ENCODE peak calls at places on chromosomes 3 and 15, in seven cellular contexts. One of them, this sample, is unnamed. For H3K79me2, the result is how much of the 10 kb centered on the place peaks cover.

GRCh38 chr15:92025717-92026270 is 172.3 kb downstream of the SLCO3A1 start:
- DNase-seq in neural progenitor cell: no peak
- DNase-seq in keratinocyte: no peak
- DNase-seq in OCI-LY7: no peak
- DNase-seq in PC-3: no peak
- DNase-seq in HepG2: no peak
- DNase-seq in MM.1S: no peak
- DNase-seq in this sample: peak

GRCh38 chr15:82805994-82806406 is at the start of gene FSD2:
- DNase-seq in neural progenitor cell: no peak
- DNase-seq in keratinocyte: no peak
- DNase-seq in OCI-LY7: peak
- DNase-seq in PC-3: no peak
- DNase-seq in HepG2: no peak
- DNase-seq in MM.1S: peak
- DNase-seq in this sample: no peak

GRCh38 chr15:57735891-57736290 is 29.4 kb downstream of the POLR2M start:
- DNase-seq in neural progenitor cell: no peak
- DNase-seq in keratinocyte: no peak
- DNase-seq in OCI-LY7: no peak
- DNase-seq in PC-3: no peak
- DNase-seq in HepG2: no peak
- DNase-seq in MM.1S: no peak
- DNase-seq in this sample: no peak

GRCh38 chr3:157317895-157318294 is 118.8 kb upstream of the PTX3 start:
- DNase-seq in neural progenitor cell: no peak
- DNase-seq in keratinocyte: no peak
- DNase-seq in OCI-LY7: no peak
- DNase-seq in PC-3: peak
- DNase-seq in HepG2: no peak
- DNase-seq in MM.1S: no peak
- DNase-seq in this sample: no peak

GRCh38 chr3:189508784-189509489 is 122.3 kb upstream of the TP63 start:
- DNase-seq in neural progenitor cell: no peak
- DNase-seq in keratinocyte: no peak
- DNase-seq in OCI-LY7: no peak
- DNase-seq in PC-3: no peak
- DNase-seq in HepG2: no peak
- DNase-seq in MM.1S: no peak
- DNase-seq in this sample: no peak

GRCh38 chr15:73560501-73561117 is 72.6 kb downstream of the NPTN start:
- DNase-seq in neural progenitor cell: peak
- DNase-seq in keratinocyte: no peak
- DNase-seq in OCI-LY7: peak
- DNase-seq in PC-3: peak
- DNase-seq in HepG2: peak
- DNase-seq in MM.1S: peak
- DNase-seq in this sample: peak

GRCh38 chr15:41838400-41838897 is at the start of gene PLA2G4B:
- DNase-seq in neural progenitor cell: no peak
- DNase-seq in keratinocyte: no peak
- DNase-seq in OCI-LY7: no peak
- DNase-seq in PC-3: peak
- DNase-seq in HepG2: no peak
- DNase-seq in MM.1S: no peak
- DNase-seq in this sample: no peak

GRCh38 chr3:177460100-177460499 is 262.8 kb upstream of the TBL1XR1 start:
- DNase-seq in neural progenitor cell: peak
- DNase-seq in keratinocyte: no peak
- DNase-seq in OCI-LY7: no peak
- DNase-seq in PC-3: no peak
- DNase-seq in HepG2: no peak
- DNase-seq in MM.1S: no peak
- DNase-seq in this sample: no peak

GRCh38 chr3:13376091-13376490 is 44.0 kb downstream of the NUP210 start:
- DNase-seq in neural progenitor cell: no peak
- DNase-seq in keratinocyte: no peak
- DNase-seq in OCI-LY7: no peak
- DNase-seq in PC-3: no peak
- DNase-seq in HepG2: no peak
- DNase-seq in MM.1S: no peak
- DNase-seq in this sample: no peak

GRCh38 chr3:144968951-144969350 is 997.3 kb downstream of the DIPK2A start:
- DNase-seq in neural progenitor cell: no peak
- DNase-seq in keratinocyte: no peak
- DNase-seq in OCI-LY7: no peak
- DNase-seq in PC-3: no peak
- DNase-seq in HepG2: no peak
- DNase-seq in MM.1S: no peak
- DNase-seq in this sample: no peak

GRCh38 chr15:57306305-57306943 is 69.9 kb upstream of the CGNL1 start:
- DNase-seq in neural progenitor cell: peak
- DNase-seq in keratinocyte: no peak
- DNase-seq in OCI-LY7: peak
- DNase-seq in PC-3: peak
- DNase-seq in HepG2: peak
- DNase-seq in MM.1S: peak
- DNase-seq in this sample: peak

GRCh38 chr3:155494332-155494731 is 200.8 kb upstream of the STRIT1 start:
- DNase-seq in neural progenitor cell: no peak
- DNase-seq in keratinocyte: no peak
- DNase-seq in OCI-LY7: peak
- DNase-seq in PC-3: no peak
- DNase-seq in HepG2: no peak
- DNase-seq in MM.1S: peak
- DNase-seq in this sample: no peak

GRCh38 chr3:64797000-64797399 is 109.2 kb upstream of the ADAMTS9 start:
- DNase-seq in neural progenitor cell: no peak
- DNase-seq in keratinocyte: no peak
- DNase-seq in OCI-LY7: no peak
- DNase-seq in PC-3: no peak
- DNase-seq in HepG2: no peak
- DNase-seq in MM.1S: no peak
- DNase-seq in this sample: no peak

GRCh38 chr3:133413166-133414020 is 13.5 kb downstream of the BFSP2 start:
- DNase-seq in neural progenitor cell: peak
- DNase-seq in keratinocyte: no peak
- DNase-seq in OCI-LY7: no peak
- DNase-seq in PC-3: no peak
- DNase-seq in HepG2: no peak
- DNase-seq in MM.1S: no peak
- DNase-seq in this sample: peak

GRCh38 chr3:71240035-71240434 is 343.5 kb downstream of the FOXP1 start:
- DNase-seq in neural progenitor cell: no peak
- DNase-seq in keratinocyte: no peak
- DNase-seq in OCI-LY7: no peak
- DNase-seq in PC-3: no peak
- DNase-seq in HepG2: no peak
- DNase-seq in MM.1S: no peak
- DNase-seq in this sample: no peak

GRCh38 chr15:74866090-74866489 is 7.1 kb downstream of the SCAMP2 start:
- DNase-seq in neural progenitor cell: no peak
- DNase-seq in keratinocyte: no peak
- DNase-seq in OCI-LY7: no peak
- DNase-seq in PC-3: peak
- DNase-seq in HepG2: no peak
- DNase-seq in MM.1S: no peak
- DNase-seq in this sample: peak

GRCh38 chr3:76245622-76246021 is 460.3 kb upstream of the ZNF717 start:
- DNase-seq in neural progenitor cell: no peak
- DNase-seq in keratinocyte: no peak
- DNase-seq in OCI-LY7: no peak
- DNase-seq in PC-3: no peak
- DNase-seq in HepG2: no peak
- DNase-seq in MM.1S: no peak
- DNase-seq in this sample: no peak

GRCh38 chr3:163735394-163735793 is 1342.9 kb downstream of the SI start:
- DNase-seq in neural progenitor cell: no peak
- DNase-seq in keratinocyte: no peak
- DNase-seq in OCI-LY7: no peak
- DNase-seq in PC-3: no peak
- DNase-seq in HepG2: no peak
- DNase-seq in MM.1S: no peak
- DNase-seq in this sample: no peak

GRCh38 chr3:115698851-115699535 is 75.7 kb downstream of the GAP43 start:
- DNase-seq in neural progenitor cell: peak
- DNase-seq in keratinocyte: no peak
- DNase-seq in OCI-LY7: no peak
- DNase-seq in PC-3: no peak
- DNase-seq in HepG2: no peak
- DNase-seq in MM.1S: no peak
- DNase-seq in this sample: no peak

GRCh38 chr3:51386852-51387229 is 1.8 kb downstream of the MANF start:
- DNase-seq in neural progenitor cell: no peak
- DNase-seq in keratinocyte: no peak
- DNase-seq in OCI-LY7: no peak
- DNase-seq in PC-3: no peak
- DNase-seq in HepG2: no peak
- DNase-seq in MM.1S: no peak
- DNase-seq in this sample: no peak

GRCh38 chr3:51389423-51390183 is 1.5 kb upstream of the RBM15B start:
- DNase-seq in neural progenitor cell: peak
- DNase-seq in keratinocyte: no peak
- DNase-seq in OCI-LY7: peak
- DNase-seq in PC-3: peak
- DNase-seq in HepG2: peak
- DNase-seq in MM.1S: peak
- DNase-seq in this sample: peak

GRCh38 chr3:51386159-51386851 is 1.2 kb downstream of the MANF start:
- DNase-seq in neural progenitor cell: no peak
- DNase-seq in keratinocyte: no peak
- DNase-seq in OCI-LY7: peak
- DNase-seq in PC-3: no peak
- DNase-seq in HepG2: no peak
- DNase-seq in MM.1S: peak
- DNase-seq in this sample: no peak

GRCh38 chr3:51390186-51390585 is 899 bp upstream of the RBM15B start:
- DNase-seq in neural progenitor cell: no peak
- DNase-seq in keratinocyte: no peak
- DNase-seq in OCI-LY7: no peak
- DNase-seq in PC-3: no peak
- DNase-seq in HepG2: no peak
- DNase-seq in MM.1S: no peak
- DNase-seq in this sample: no peak

GRCh38 chr3:51388286-51389029 is 2.6 kb upstream of the RBM15B start:
- DNase-seq in neural progenitor cell: no peak
- DNase-seq in keratinocyte: no peak
- DNase-seq in OCI-LY7: peak
- DNase-seq in PC-3: peak
- DNase-seq in HepG2: peak
- DNase-seq in MM.1S: no peak
- DNase-seq in this sample: peak
- H3K4me3 ChIP-seq in neural progenitor cell: no peak
- H3K4me3 ChIP-seq in keratinocyte: no peak
- H3K4me3 ChIP-seq in OCI-LY7: peak
- H3K4me3 ChIP-seq in PC-3: peak
- H3K4me3 ChIP-seq in HepG2: no peak
- H3K4me3 ChIP-seq in MM.1S: no peak
- H3K4me3 ChIP-seq in this sample: no peak

GRCh38 chr15:34101366-34102174 is at the start of the genes EMC7 and PGBD4:
- DNase-seq in neural progenitor cell: peak
- DNase-seq in keratinocyte: peak
- DNase-seq in OCI-LY7: peak
- DNase-seq in PC-3: peak
- DNase-seq in HepG2: peak
- DNase-seq in MM.1S: peak
- DNase-seq in this sample: peak
- H3K79me2 ChIP-seq in neural progenitor cell: under half
- H3K79me2 ChIP-seq in keratinocyte: under half
- H3K79me2 ChIP-seq in OCI-LY7: half or more
- H3K79me2 ChIP-seq in PC-3: half or more
- H3K79me2 ChIP-seq in HepG2: under half
- H3K79me2 ChIP-seq in MM.1S: half or more
- H3K79me2 ChIP-seq in this sample: under half

GRCh38 chr15:68654786-68655560 is 76.2 kb downstream of the CORO2B start:
- DNase-seq in neural progenitor cell: no peak
- DNase-seq in keratinocyte: no peak
- DNase-seq in OCI-LY7: no peak
- DNase-seq in PC-3: no peak
- DNase-seq in HepG2: no peak
- DNase-seq in MM.1S: no peak
- DNase-seq in this sample: no peak

GRCh38 chr15:68653031-68653635 is 74.3 kb downstream of the CORO2B start:
- DNase-seq in neural progenitor cell: no peak
- DNase-seq in keratinocyte: no peak
- DNase-seq in OCI-LY7: no peak
- DNase-seq in PC-3: no peak
- DNase-seq in HepG2: no peak
- DNase-seq in MM.1S: no peak
- DNase-seq in this sample: no peak

GRCh38 chr15:68653795-68654194 is 75.0 kb downstream of the CORO2B start:
- DNase-seq in neural progenitor cell: no peak
- DNase-seq in keratinocyte: no peak
- DNase-seq in OCI-LY7: no peak
- DNase-seq in PC-3: no peak
- DNase-seq in HepG2: no peak
- DNase-seq in MM.1S: no peak
- DNase-seq in this sample: no peak

GRCh38 chr15:68650901-68651709 is 72.3 kb downstream of the CORO2B start:
- DNase-seq in neural progenitor cell: peak
- DNase-seq in keratinocyte: no peak
- DNase-seq in OCI-LY7: peak
- DNase-seq in PC-3: peak
- DNase-seq in HepG2: peak
- DNase-seq in MM.1S: peak
- DNase-seq in this sample: peak

DNA sequence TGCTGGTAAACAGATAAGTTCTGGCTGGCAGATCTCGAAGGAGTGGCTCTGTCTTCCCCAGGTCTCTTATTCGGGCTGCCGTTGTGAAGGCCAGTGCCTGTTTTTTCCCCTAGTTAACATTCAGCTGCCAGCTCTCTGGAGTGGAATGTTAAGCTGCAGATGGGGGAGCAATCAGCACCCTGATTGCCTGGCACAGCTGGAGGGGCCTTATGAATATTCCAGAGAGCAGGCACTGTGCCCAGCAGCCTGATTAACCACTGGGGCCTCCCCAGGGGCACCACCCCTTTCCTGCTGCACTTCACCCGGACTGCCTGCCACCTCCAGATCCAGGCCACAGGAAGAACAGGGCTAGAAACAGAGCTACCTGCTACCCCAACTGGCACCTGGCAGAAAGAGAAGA is 73.3 kb downstream of the CORO2B start:
- DNase-seq in neural progenitor cell: peak
- DNase-seq in keratinocyte: no peak
- DNase-seq in OCI-LY7: no peak
- DNase-seq in PC-3: no peak
- DNase-seq in HepG2: no peak
- DNase-seq in MM.1S: no peak
- DNase-seq in this sample: no peak
- H3K4me3 ChIP-seq in neural progenitor cell: no peak
- H3K4me3 ChIP-seq in keratinocyte: no peak
- H3K4me3 ChIP-seq in OCI-LY7: no peak
- H3K4me3 ChIP-seq in PC-3: no peak
- H3K4me3 ChIP-seq in HepG2: no peak
- H3K4me3 ChIP-seq in MM.1S: no peak
- H3K4me3 ChIP-seq in this sample: no peak

DNA sequence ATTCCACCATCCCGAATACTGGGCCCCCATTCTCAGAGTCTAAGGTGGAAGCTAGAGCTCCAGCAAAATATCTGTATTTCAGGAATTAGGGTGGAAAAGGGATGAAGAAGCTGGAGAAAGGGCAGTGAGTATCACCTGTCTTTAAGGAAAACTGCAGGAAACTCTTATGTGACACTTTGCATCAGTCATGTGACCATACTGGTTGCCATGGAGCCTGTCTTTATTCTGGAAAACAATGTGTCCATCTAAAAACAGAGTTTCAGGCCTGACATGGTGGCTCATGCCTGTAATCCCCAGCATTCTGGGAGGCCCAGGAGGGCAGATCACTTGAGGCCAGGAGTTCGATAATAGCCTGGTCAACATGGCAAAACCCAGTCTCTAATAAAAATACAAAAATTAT is 52.9 kb upstream of the FSIP1 start:
- DNase-seq in neural progenitor cell: peak
- DNase-seq in keratinocyte: no peak
- DNase-seq in OCI-LY7: no peak
- DNase-seq in PC-3: no peak
- DNase-seq in HepG2: no peak
- DNase-seq in MM.1S: no peak
- DNase-seq in this sample: no peak
- H3K79me2 ChIP-seq in neural progenitor cell: under half
- H3K79me2 ChIP-seq in keratinocyte: under half
- H3K79me2 ChIP-seq in OCI-LY7: under half
- H3K79me2 ChIP-seq in PC-3: under half
- H3K79me2 ChIP-seq in HepG2: under half
- H3K79me2 ChIP-seq in MM.1S: under half
- H3K79me2 ChIP-seq in this sample: under half

This sample was measured in hepatocyte.